ENCODE peak calls at places on chromosomes 4 and X, in four cellular contexts. K, V, I and U are unnamed samples.

GRCh38 chrX:53048169-53049126 is at the start of gene GPR173:
- DNase-seq in K (no peak), V (no peak), I (no peak), U (no peak)

GRCh38 chr4:138398297-138398696 is 156.1 kb upstream of the SLC7A11 start:
- DNase-seq in K (no peak), V (peak), I (peak), U (no peak)

GRCh38 chrX:149504915-149505651 is at the start of gene IDS:
- DNase-seq in K (peak), V (peak), I (peak), U (peak)

GRCh38 chr4:98605216-98605615 is 53.2 kb downstream of the TSPAN5 start:
- DNase-seq in K (no peak), V (no peak), I (no peak), U (no peak)

GRCh38 chr4:73341454-73341853 is 62.6 kb upstream of the ALB start:
- DNase-seq in K (peak), V (peak), I (no peak), U (peak)

GRCh38 chr4:32462944-32463343 is 1742.8 kb downstream of the PCDH7 start:
- DNase-seq in K (no peak), V (peak), I (no peak), U (no peak)

GRCh38 chrX:17744896-17745523 is 7.7 kb downstream of the SCML1 start:
- DNase-seq in K (no peak), V (peak), I (no peak), U (no peak)

GRCh38 chrX:23699636-23700194 is 32.4 kb downstream of the PRDX4 start:
- DNase-seq in K (peak), V (no peak), I (no peak), U (no peak)

GRCh38 chr4:2244947-2245786 is 3.2 kb upstream of the HAUS3 start:
- DNase-seq in K (no peak), V (peak), I (no peak), U (no peak)

GRCh38 chrX:10557166-10557565 is 63.2 kb downstream of the MID1 start:
- DNase-seq in K (no peak), V (no peak), I (no peak), U (no peak)

GRCh38 chr4:31741321-31741720 is 1021.2 kb downstream of the PCDH7 start:
- DNase-seq in K (no peak), V (no peak), I (no peak), U (no peak)

GRCh38 chr4:7198440-7199128 is 6.2 kb downstream of the SORCS2 start:
- DNase-seq in K (no peak), V (no peak), I (no peak), U (no peak)

GRCh38 chrX:152824841-152825374 is 5.6 kb downstream of the CETN2 start:
- DNase-seq in K (no peak), V (no peak), I (no peak), U (no peak)

GRCh38 chr4:169730564-169730963 is 27.2 kb downstream of the HPF1 start:
- DNase-seq in K (no peak), V (no peak), I (no peak), U (no peak)

GRCh38 chr4:53510981-53511380 is 80.3 kb downstream of the LNX1 start:
- DNase-seq in K (no peak), V (no peak), I (no peak), U (no peak)

GRCh38 chr4:59240030-59240429 is 1960.1 kb upstream of the ADGRL3 start:
- DNase-seq in K (no peak), V (no peak), I (no peak), U (no peak)

GRCh38 chr4:132071815-132072214 is 1077.3 kb upstream of the PCDH10 start:
- DNase-seq in K (no peak), V (no peak), I (no peak), U (no peak)

DNA sequence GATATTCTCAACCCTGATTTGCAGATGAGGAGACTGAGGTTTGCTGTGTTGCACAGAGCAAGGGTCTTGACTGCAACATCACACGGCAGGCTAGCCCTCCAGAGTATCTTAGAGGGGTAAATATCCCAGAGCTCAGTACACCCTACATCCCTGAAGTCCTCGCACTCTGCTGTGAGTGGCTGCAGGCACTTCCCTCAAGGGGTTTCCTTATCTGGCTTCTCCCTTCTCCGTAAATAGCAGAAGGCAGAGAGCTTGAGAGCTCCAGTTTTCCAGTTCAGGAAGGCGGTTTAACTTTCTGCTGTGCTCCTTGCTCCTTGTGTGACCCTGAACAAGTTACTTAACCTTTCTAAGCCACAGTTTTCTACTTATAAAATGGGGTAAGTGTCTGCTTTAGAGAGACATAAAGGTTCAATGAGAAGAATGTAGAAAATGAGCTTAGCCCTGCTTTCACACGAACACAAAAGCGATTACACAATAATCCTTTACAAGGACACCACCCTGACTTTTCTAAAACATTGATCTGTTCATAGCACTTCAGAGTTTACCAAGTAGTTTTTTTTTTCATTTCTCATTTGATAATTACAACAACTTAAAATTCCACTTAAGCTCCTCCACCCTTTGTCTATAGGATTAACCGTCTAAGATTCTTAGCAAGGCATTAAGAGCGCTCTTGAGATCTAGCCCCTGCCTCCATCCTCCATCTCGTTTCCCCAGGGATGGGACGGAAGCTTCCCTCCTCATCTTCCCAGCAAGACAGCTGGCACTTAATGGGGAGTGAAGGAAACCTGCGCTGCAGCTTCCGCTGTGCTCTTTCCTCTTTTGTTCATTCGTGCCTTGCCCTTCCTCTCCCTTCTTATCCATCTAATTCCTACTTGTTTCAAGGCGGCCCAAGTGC is 68.4 kb downstream of the TAPT1 start:
- DNase-seq in K (no peak), V (peak), I (no peak), U (no peak)
- TF ChIP-seq BRCA1 in K (no peak), V (no peak), I (no peak), U (no peak)

GRCh38 chr4:33930497-33930896 is 2313.8 kb downstream of the ARAP2 start:
- DNase-seq in K (no peak), V (no peak), I (no peak), U (no peak)
- TF ChIP-seq SIN3A in K (no peak), V (no peak), I (no peak), U (no peak)

GRCh38 chr4:13645075-13645474 is 17.6 kb upstream of the BOD1L1 start:
- DNase-seq in K (peak), V (no peak), I (no peak), U (no peak)
- TF ChIP-seq BRCA1 in K (no peak), V (no peak), I (no peak), U (no peak)

DNA sequence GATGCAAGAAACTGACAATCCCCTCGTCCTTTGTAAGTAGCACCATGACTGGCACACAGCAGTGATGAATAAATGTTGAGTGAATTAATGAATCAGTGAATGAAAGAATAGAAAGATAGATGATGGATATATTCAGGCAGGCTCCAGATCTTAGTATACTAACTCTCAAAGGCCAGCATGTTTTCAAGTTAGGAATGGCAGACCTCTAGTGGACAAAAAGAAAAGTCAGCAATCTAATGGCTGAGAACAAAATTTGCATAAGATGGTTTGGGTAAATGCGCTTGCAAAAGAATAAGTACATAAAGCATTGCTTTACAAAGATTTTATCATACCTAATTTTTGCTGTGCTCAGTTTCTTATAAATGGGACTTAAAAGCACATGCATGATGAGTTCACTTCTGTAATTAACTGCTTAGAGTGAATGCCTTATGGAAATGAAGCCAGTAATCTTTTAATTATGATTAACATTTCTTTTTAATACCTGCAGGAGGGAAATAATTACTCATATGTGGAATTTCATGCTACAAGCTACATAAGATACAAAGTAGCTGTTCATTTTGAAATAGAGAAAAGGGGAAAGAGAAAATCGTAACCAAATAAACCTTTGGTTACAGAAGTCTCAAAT is 126.9 kb upstream of the GPRIN3 start:
- DNase-seq in K (no peak), V (no peak), I (no peak), U (no peak)
- TF ChIP-seq SIN3A in K (no peak), V (no peak), I (no peak), U (no peak)

GRCh38 chr4:142264961-142265360 is 581.1 kb downstream of the INPP4B start:
- DNase-seq in K (no peak), V (no peak), I (no peak), U (no peak)

GRCh38 chr4:142265946-142266345 is 580.2 kb downstream of the INPP4B start:
- DNase-seq in K (no peak), V (no peak), I (no peak), U (no peak)

GRCh38 chr4:142262956-142263355 is 583.1 kb downstream of the INPP4B start:
- DNase-seq in K (no peak), V (no peak), I (no peak), U (no peak)

GRCh38 chr4:142267101-142267500 is 579.0 kb downstream of the INPP4B start:
- DNase-seq in K (no peak), V (no peak), I (no peak), U (no peak)

DNA sequence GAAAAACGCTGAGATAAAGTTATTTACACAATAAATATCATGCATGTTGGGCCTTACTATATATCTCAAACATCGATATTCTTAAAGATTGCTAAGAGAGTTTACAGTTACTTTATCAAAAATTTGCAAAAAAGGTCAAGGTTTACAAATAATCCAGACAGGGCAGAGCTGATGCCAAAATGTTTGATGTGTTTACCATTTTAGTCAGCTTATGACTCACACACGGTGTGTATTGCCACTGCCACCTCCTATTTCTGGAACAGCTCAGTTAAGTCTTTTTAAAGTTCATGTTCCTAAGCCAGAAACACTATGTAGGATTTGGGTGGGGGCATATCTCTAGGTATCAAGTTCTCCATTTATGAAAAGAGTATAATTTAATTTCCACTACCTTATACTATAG is 580.6 kb downstream of the INPP4B start:
- DNase-seq in K (no peak), V (no peak), I (no peak), U (no peak)
- TF ChIP-seq BRCA1 in K (no peak), V (no peak), I (no peak), U (no peak)

DNA sequence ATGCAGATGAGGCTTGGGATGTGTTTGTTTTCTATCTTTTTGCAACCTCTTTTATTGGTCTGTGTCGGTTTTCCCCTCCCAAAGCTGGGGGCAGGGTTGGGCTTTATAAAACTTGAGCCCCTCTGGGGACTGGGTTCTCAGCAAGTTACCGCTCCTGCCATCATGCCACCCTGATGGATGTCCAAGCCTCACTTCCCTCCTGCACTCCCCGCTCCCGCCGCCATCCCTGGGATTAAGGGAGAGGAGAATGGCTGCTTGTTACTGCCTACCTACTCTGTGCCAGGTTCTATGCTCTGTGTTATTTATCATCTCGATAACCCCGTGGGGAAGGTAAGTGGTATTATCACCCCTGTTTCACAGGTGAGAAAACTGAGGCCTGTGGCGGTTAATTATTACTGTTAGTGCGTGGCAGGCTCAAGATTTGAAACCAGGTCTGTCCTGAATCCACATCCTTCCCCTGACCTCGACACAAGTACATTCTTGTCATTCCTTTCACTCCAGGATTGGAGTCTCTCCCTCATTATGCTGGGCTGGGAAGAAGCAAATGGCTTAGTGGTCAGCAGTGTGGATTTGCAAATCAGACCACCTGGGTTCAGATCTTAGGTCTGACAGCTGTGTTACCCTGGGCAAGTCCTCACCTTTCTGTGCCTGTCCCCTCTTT is 4.5 kb downstream of the UBA1 start:
- DNase-seq in K (no peak), V (no peak), I (no peak), U (no peak)
- TF ChIP-seq SIN3A in K (no peak), V (no peak), I (no peak), U (no peak)

GRCh38 chr4:109547394-109547793 is 12.7 kb upstream of the MCUB start:
- DNase-seq in K (no peak), V (no peak), I (no peak), U (no peak)
- TF ChIP-seq BRCA1 in K (no peak), V (no peak), I (no peak), U (no peak)

GRCh38 chr4:84855774-84856173 is 110.7 kb downstream of the WDFY3 start:
- DNase-seq in K (no peak), V (peak), I (no peak), U (no peak)
- TF ChIP-seq SIN3A in K (no peak), V (no peak), I (no peak), U (no peak)

GRCh38 chrX:38458071-38458470 is 103.3 kb upstream of the TSPAN7 start:
- DNase-seq in K (no peak), V (no peak), I (no peak), U (no peak)
- TF ChIP-seq BRCA1 in K (no peak), V (no peak), I (no peak), U (no peak)

DNA sequence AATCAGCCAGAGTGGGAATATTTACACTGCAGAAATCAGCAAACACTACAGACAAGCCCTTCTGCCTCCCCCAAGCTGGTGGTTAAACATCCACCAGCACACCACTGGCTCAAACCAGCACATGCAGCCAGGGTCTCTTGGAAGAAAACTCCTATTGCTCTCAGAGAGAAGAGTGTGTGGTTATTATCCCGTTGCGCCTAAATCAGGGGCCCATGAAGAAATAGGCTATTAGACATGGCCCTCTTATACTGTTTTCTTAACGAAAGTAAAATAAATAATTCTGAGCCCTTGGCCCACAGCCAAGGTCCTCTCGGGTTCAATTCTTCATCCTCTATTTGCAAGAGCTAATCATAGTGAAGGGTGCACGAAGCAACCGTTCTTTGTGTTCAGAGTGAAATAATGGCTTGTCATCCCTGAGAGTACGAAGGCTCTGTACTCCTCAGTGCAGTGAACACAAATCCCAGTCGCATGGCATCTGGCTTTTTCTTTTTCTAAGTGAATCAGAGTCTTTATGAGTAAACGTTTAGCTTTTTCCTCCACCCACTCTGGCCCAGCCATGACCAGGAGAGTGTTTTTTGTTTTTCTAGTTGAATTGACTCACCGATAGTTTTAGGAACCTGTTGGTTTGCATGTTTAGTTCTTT is 33.4 kb upstream of the RBM47 start:
- DNase-seq in K (no peak), V (peak), I (no peak), U (peak)
- TF ChIP-seq SIN3A in K (no peak), V (no peak), I (no peak), U (no peak)